ENCODE peak calls at places on chromosomes 16 and 17, in five cellular contexts. X is H7, N is BJ, B is stomach, J is ovary. U is an unnamed sample.

GRCh38 chr16:89193576-89194293 is 6.6 kb downstream of the SLC22A31 start:
- DNase-seq in N (no peak), J (peak), B (no peak), X (peak), U (no peak)

GRCh38 chr16:86751081-86752030 is 173.0 kb downstream of the FOXL1 start:
- DNase-seq in B (no peak), N (peak), J (no peak), X (peak), U (no peak)

GRCh38 chr16:79283578-79283977 is 317.0 kb downstream of the MAF start:
- DNase-seq in N (no peak), X (no peak), B (no peak), J (no peak), U (no peak)

GRCh38 chr16:57113042-57113453 is 20.7 kb downstream of the CPNE2 start:
- DNase-seq in B (no peak), N (no peak), X (no peak), J (no peak), U (no peak)

GRCh38 chr16:2034695-2035430 is 8.2 kb downstream of the NHERF2 start:
- DNase-seq in B (no peak), X (no peak), J (no peak), N (no peak), U (no peak)

GRCh38 chr17:72901657-72902056 is 190.8 kb downstream of the SLC39A11 start:
- DNase-seq in N (no peak), X (no peak), J (no peak), B (no peak), U (no peak)

GRCh38 chr17:17874478-17874877 is 37.7 kb upstream of the SREBF1 start:
- DNase-seq in N (peak), X (no peak), J (no peak), B (no peak), U (no peak)

GRCh38 chr16:30948956-30949654 is at the start of gene ORAI3:
- DNase-seq in J (peak), N (no peak), X (peak), B (peak), U (peak)

GRCh38 chr17:81339180-81339501 is 44.0 kb upstream of the SLC38A10 start:
- DNase-seq in N (no peak), B (no peak), X (peak), J (no peak), U (no peak)

GRCh38 chr16:53111078-53111776 is 56.4 kb downstream of the CHD9 start:
- DNase-seq in N (no peak), X (peak), J (no peak), B (no peak), U (no peak)

GRCh38 chr17:55295411-55296170 is 30.8 kb downstream of the HLF start:
- DNase-seq in J (peak), X (peak), B (peak), N (no peak), U (peak)

GRCh38 chr17:81438688-81439087 is 43.4 kb downstream of the BAHCC1 start:
- DNase-seq in X (no peak), N (no peak), J (no peak), B (no peak), U (no peak)

GRCh38 chr17:78890111-78890897 is 12.7 kb downstream of the CEP295NL start:
- DNase-seq in X (no peak), J (no peak), B (peak), N (no peak), U (peak)

GRCh38 chr16:27526169-27526568 is 23.5 kb downstream of the GTF3C1 start:
- DNase-seq in B (peak), X (no peak), N (no peak), J (no peak), U (no peak)

GRCh38 chr17:45940826-45941225 is 46.5 kb downstream of the MAPT start:
- DNase-seq in N (no peak), J (no peak), B (peak), X (no peak), U (no peak)

GRCh38 chr16:11302977-11303376 is 21.8 kb upstream of the PRM1 start:
- DNase-seq in N (no peak), J (no peak), B (peak), X (no peak), U (no peak)

GRCh38 chr16:66255647-66256046 is 110.8 kb upstream of the CDH5 start:
- DNase-seq in J (no peak), N (no peak), B (no peak), X (no peak), U (no peak)

GRCh38 chr17:43994272-43995149 is 9.9 kb upstream of the NAGS start:
- DNase-seq in X (peak), J (peak), N (no peak), B (peak), U (peak)

GRCh38 chr17:19769946-19770652 is 22.0 kb upstream of the ALDH3A1 start:
- DNase-seq in N (peak), B (no peak), J (no peak), X (peak), U (no peak)

GRCh38 chr17:69654981-69655581 is 240.6 kb downstream of the MAP2K6 start:
- DNase-seq in X (no peak), J (no peak), N (peak), B (no peak), U (no peak)

GRCh38 chr16:75099738-75100615 is 16.6 kb downstream of the LDHD start:
- DNase-seq in B (no peak), N (no peak), X (peak), J (no peak), U (no peak)

GRCh38 chr17:40025991-40026815 is 11.0 kb downstream of the CSF3 start:
- DNase-seq in N (no peak), B (no peak), X (no peak), J (peak), U (peak)

U was measured in activated CD4-positive, alpha-beta T cell treated with anti-CD3 and anti-CD28 coated beads for 4 hours.